ENCODE peak calls at places on chromosome 16, in nine cellular contexts. Z is effector CD4-positive, alpha-beta T cell; T is stimulated activated CD4-positive, alpha-beta T cell treated with anti-CD3 and anti-CD28 coated beads, Interleukin-4, amount 100 ng/mL, for 24 hours; I is HFF-Myc; J is naive thymus-derived CD4-positive, alpha-beta T cell; P is NB4; Q is ACHN; X is effector memory CD4-positive, alpha-beta T cell; R is tibial artery. G is an unnamed sample.

GRCh38 chr16:58409316-58409973 is 17.2 kb downstream of the GINS3 start:
- DNase-seq in Z (no peak), I (no peak), R (no peak), Q (no peak), J (no peak), X (no peak), P (no peak), T (no peak), G (no peak)

GRCh38 chr16:31331141-31331764 is 23.7 kb upstream of the ITGAX start:
- DNase-seq in T (no peak), I (no peak), X (no peak), Q (no peak), J (no peak), Z (no peak), P (peak), R (no peak), G (peak)

GRCh38 chr16:3009568-3010390 is 2.9 kb upstream of the CLDN9 start:
- DNase-seq in I (no peak), Z (no peak), R (no peak), Q (no peak), P (no peak), J (no peak), X (no peak), T (no peak), G (no peak)

GRCh38 chr16:30903596-30903995 is 7.2 kb downstream of the CTF1 start:
- DNase-seq in T (no peak), P (peak), Q (no peak), R (peak), I (peak), J (no peak), Z (no peak), X (no peak), G (no peak)

GRCh38 chr16:79213214-79213613 is 387.3 kb downstream of the MAF start:
- DNase-seq in X (no peak), T (no peak), Z (no peak), I (no peak), J (no peak), Q (no peak), P (peak), R (no peak), G (no peak)

GRCh38 chr16:21603920-21604319 is 4.5 kb downstream of the METTL9 start:
- DNase-seq in Z (no peak), X (no peak), R (no peak), J (no peak), P (peak), Q (peak), T (no peak), I (no peak), G (no peak)

GRCh38 chr16:14300631-14301149 is 229.6 kb downstream of the MRTFB start:
- DNase-seq in T (peak), Z (no peak), Q (peak), X (no peak), I (peak), R (peak), J (no peak), P (peak), G (no peak)

GRCh38 chr16:66008136-66008535 is 358.4 kb upstream of the CDH5 start:
- DNase-seq in Z (no peak), T (no peak), P (no peak), I (no peak), Q (no peak), J (no peak), X (no peak), R (no peak), G (no peak)

GRCh38 chr16:51035711-51036110 is 115.4 kb downstream of the SALL1 start:
- DNase-seq in Z (no peak), X (no peak), P (peak), R (no peak), Q (no peak), J (no peak), I (no peak), T (no peak), G (no peak)

GRCh38 chr16:89122322-89122831 is 28.7 kb downstream of the ACSF3 start:
- DNase-seq in T (peak), P (no peak), X (peak), J (peak), Z (peak), Q (no peak), R (no peak), I (no peak), G (peak)

GRCh38 chr16:50831751-50832150 is 89.9 kb downstream of the CYLD start:
- DNase-seq in X (no peak), J (no peak), R (no peak), T (no peak), Q (no peak), I (no peak), P (no peak), Z (no peak), G (no peak)

GRCh38 chr16:80986557-80986956 is 20.1 kb downstream of the CMC2 start:
- DNase-seq in J (no peak), I (no peak), Z (no peak), Q (no peak), X (no peak), R (no peak), T (no peak), P (no peak), G (no peak)

GRCh38 chr16:10840703-10841102 is 22.1 kb upstream of the TVP23A start:
- DNase-seq in R (no peak), Q (no peak), Z (no peak), T (no peak), J (no peak), P (no peak), X (no peak), I (no peak), G (no peak)

GRCh38 chr16:67098599-67098998 is 11.1 kb upstream of the PHAF1 start:
- DNase-seq in R (no peak), Q (no peak), I (no peak), J (no peak), X (no peak), Z (no peak), P (no peak), T (no peak), G (no peak)

GRCh38 chr16:9908613-9909012 is 273.6 kb downstream of the GRIN2A start:
- DNase-seq in Q (no peak), Z (no peak), X (no peak), J (no peak), I (no peak), P (no peak), R (no peak), T (no peak), G (no peak)

GRCh38 chr16:23796941-23797340 is 38.8 kb upstream of the PRKCB start:
- DNase-seq in R (no peak), X (no peak), T (no peak), Q (no peak), P (no peak), Z (no peak), J (no peak), I (no peak), G (no peak)

GRCh38 chr16:53429221-53429943 is 4.9 kb upstream of the RBL2 start:
- DNase-seq in I (no peak), Z (no peak), R (no peak), J (no peak), T (no peak), X (no peak), Q (no peak), P (no peak), G (no peak)

GRCh38 chr16:25874196-25874595 is 182.4 kb downstream of the HS3ST4 start:
- DNase-seq in X (no peak), I (no peak), Z (no peak), T (no peak), P (no peak), J (no peak), R (no peak), Q (no peak), G (no peak)

GRCh38 chr16:56282455-56282854 is 91.2 kb downstream of the GNAO1 start:
- DNase-seq in T (no peak), Q (no peak), J (no peak), P (peak), X (no peak), I (no peak), R (no peak), Z (no peak), G (no peak)

GRCh38 chr16:57533618-57534336 is 2.6 kb downstream of the CCDC102A start:
- DNase-seq in R (peak), T (peak), J (peak), Q (no peak), Z (peak), P (peak), I (no peak), X (peak), G (peak)

GRCh38 chr16:29662000-29662728 is 883 bp upstream of the SPN start:
- DNase-seq in Q (no peak), J (no peak), T (no peak), X (no peak), P (no peak), I (no peak), Z (no peak), R (no peak), G (no peak)

GRCh38 chr16:67165121-67166034 is 833 bp downstream of the HSF4 start:
- DNase-seq in P (no peak), J (no peak), X (no peak), R (no peak), I (no peak), T (no peak), Q (no peak), Z (no peak), G (no peak)

GRCh38 chr16:57413301-57413730 is 8.7 kb downstream of the CCL17 start:
- DNase-seq in R (no peak), P (no peak), T (no peak), I (no peak), X (no peak), Z (no peak), Q (no peak), J (no peak), G (no peak)

GRCh38 chr16:58537124-58537906 is 22.0 kb downstream of the SETD6 start:
- DNase-seq in Z (no peak), P (no peak), R (no peak), X (no peak), J (no peak), T (no peak), I (no peak), Q (no peak), G (no peak)

GRCh38 chr16:10936585-10936984 is 5.7 kb downstream of the DEXI start:
- DNase-seq in Q (no peak), J (no peak), I (no peak), Z (no peak), T (no peak), R (no peak), P (no peak), X (no peak), G (no peak)

GRCh38 chr16:4385066-4385788 is 13.6 kb downstream of the VASN start:
- DNase-seq in Q (no peak), T (no peak), Z (no peak), I (no peak), P (no peak), X (no peak), R (peak), J (no peak), G (no peak)

GRCh38 chr16:87317766-87318121 is 552 bp upstream of the C16orf95 start:
- DNase-seq in J (no peak), R (peak), T (peak), P (peak), I (no peak), Q (peak), X (no peak), Z (no peak), G (no peak)

GRCh38 chr16:48622456-48623303 is 12.7 kb upstream of the N4BP1 start:
- DNase-seq in X (no peak), Z (no peak), T (no peak), P (no peak), R (no peak), J (no peak), I (no peak), Q (no peak), G (no peak)

GRCh38 chr16:84947022-84947421 is 64.3 kb downstream of the ZDHHC7 start:
- DNase-seq in T (no peak), P (peak), Q (no peak), I (no peak), Z (no peak), X (no peak), J (no peak), R (no peak), G (no peak)

GRCh38 chr16:1705688-1706385 is at the start of gene MAPK8IP3:
- DNase-seq in R (peak), X (peak), I (peak), Q (peak), P (peak), J (peak), T (peak), Z (peak), G (peak)

GRCh38 chr16:56860226-56861020 is 4.6 kb upstream of the SLC12A3 start:
- DNase-seq in I (no peak), J (peak), Q (no peak), T (peak), X (no peak), Z (no peak), R (no peak), P (peak), G (peak)

GRCh38 chr16:10949424-10949970 is 5.1 kb downstream of the CLEC16A start:
- DNase-seq in Z (peak), T (peak), Q (peak), P (peak), X (no peak), I (no peak), J (peak), R (no peak), G (no peak)

GRCh38 chr16:69328854-69329316 is 1.5 kb downstream of the PDF start:
- DNase-seq in R (no peak), J (no peak), X (no peak), Z (no peak), T (no peak), Q (peak), P (no peak), I (no peak), G (no peak)

GRCh38 chr16:57028086-57028485 is 38.7 kb downstream of the NLRC5 start:
- DNase-seq in P (no peak), X (no peak), T (no peak), J (no peak), R (no peak), Q (no peak), I (no peak), Z (no peak), G (no peak)

GRCh38 chr16:13835935-13836334 is 84.0 kb upstream of the ERCC4 start:
- DNase-seq in X (no peak), J (no peak), R (no peak), Z (no peak), Q (no peak), T (no peak), P (no peak), I (no peak), G (no peak)

GRCh38 chr16:30670072-30670824 is 12.0 kb downstream of the FBRS start:
- DNase-seq in X (no peak), Z (no peak), P (no peak), Q (no peak), J (no peak), I (no peak), R (no peak), T (no peak), G (no peak)

G was measured in CD8-positive, alpha-beta memory T cell.